ENCODE peak calls at places on chromosome 22, in ten cellular contexts. V, Z, M, L, O, K, A, F, N and C are unnamed samples.

GRCh38 chr22:44355688-44356070 is 42.9 kb upstream of the SHISAL1 start:
- DNase-seq in V (no peak), Z (no peak), M (no peak), L (peak; percentile 22), O (no peak), K (no peak), A (no peak), F (no peak), N (no peak), C (no peak)

GRCh38 chr22:40803292-40803691 is 15.9 kb downstream of the SLC25A17 start:
- DNase-seq in V (no peak), Z (peak; percentile 26), M (no peak), L (no peak), O (no peak), K (no peak), A (no peak), F (no peak), N (no peak), C (no peak)

GRCh38 chr22:32024791-32025190 is 18.3 kb upstream of the SLC5A1 start:
- DNase-seq in V (no peak), Z (peak; percentile 18), M (no peak), L (no peak), O (no peak), K (no peak), A (no peak), F (no peak), N (no peak), C (peak; percentile 80)

GRCh38 chr22:40002935-40003715 is 8.4 kb downstream of the FAM83F start:
- DNase-seq in V (no peak), Z (no peak), M (no peak), L (no peak), O (no peak), K (no peak), A (no peak), F (no peak), N (no peak), C (no peak)

GRCh38 chr22:44133901-44134511 is 46.7 kb upstream of the PARVG start:
- DNase-seq in V (no peak), Z (no peak), M (peak; percentile 29), L (peak; percentile 56), O (no peak), K (no peak), A (no peak), F (no peak), N (no peak), C (no peak)

GRCh38 chr22:46446799-46447198 is 90.6 kb downstream of the CELSR1 start:
- DNase-seq in V (no peak), Z (no peak), M (no peak), L (no peak), O (no peak), K (no peak), A (no peak), F (no peak), N (no peak), C (no peak)

GRCh38 chr22:44753189-44754042 is 1.0 kb downstream of the ARHGAP8 start:
- DNase-seq in V (no peak), Z (peak; percentile 81), M (peak; percentile 64), L (no peak), O (no peak), K (no peak), A (no peak), F (no peak), N (no peak), C (no peak)

GRCh38 chr22:39365406-39365782 is 15.6 kb downstream of the SYNGR1 start:
- DNase-seq in V (no peak), Z (no peak), M (no peak), L (no peak), O (no peak), K (no peak), A (no peak), F (no peak), N (no peak), C (no peak)

GRCh38 chr22:48849513-48849912 is 978.2 kb downstream of the BRD1 start:
- DNase-seq in V (no peak), Z (no peak), M (no peak), L (no peak), O (no peak), K (no peak), A (no peak), F (no peak), N (no peak), C (no peak)

GRCh38 chr22:50713571-50714056 is 24.4 kb upstream of the ACR start:
- DNase-seq in V (peak; percentile 61), Z (no peak), M (no peak), L (no peak), O (no peak), K (no peak), A (no peak), F (peak; percentile 97), N (no peak), C (no peak)

GRCh38 chr22:29156507-29156906 is 49.2 kb upstream of the EMID1 start:
- DNase-seq in V (no peak), Z (peak; percentile 5), M (no peak), L (no peak), O (peak; percentile 47), K (no peak), A (no peak), F (peak; percentile 39), N (no peak), C (no peak)

GRCh38 chr22:49264696-49265095 is 563.0 kb downstream of the BRD1 start:
- DNase-seq in V (no peak), Z (no peak), M (no peak), L (no peak), O (no peak), K (no peak), A (no peak), F (no peak), N (no peak), C (no peak)

GRCh38 chr22:49671331-49672012 is 156.2 kb downstream of the BRD1 start:
- DNase-seq in V (no peak), Z (no peak), M (no peak), L (peak; percentile 37), O (no peak), K (peak; percentile 4), A (no peak), F (no peak), N (no peak), C (no peak)

GRCh38 chr22:20062766-20063083 is 17.3 kb upstream of the DGCR8 start:
- DNase-seq in V (no peak), Z (peak; percentile 55), M (peak; percentile 24), L (no peak), O (no peak), K (no peak), A (no peak), F (no peak), N (no peak), C (peak; percentile 85)

GRCh38 chr22:17436981-17437410 is 67.7 kb downstream of the CECR2 start:
- DNase-seq in V (peak; percentile 42), Z (no peak), M (no peak), L (no peak), O (no peak), K (no peak), A (no peak), F (peak; percentile 89), N (no peak), C (no peak)

GRCh38 chr22:35688913-35689675 is 28.6 kb upstream of the APOL5 start:
- DNase-seq in V (no peak), Z (peak; percentile 59), M (no peak), L (no peak), O (no peak), K (no peak), A (no peak), F (peak; percentile 13), N (no peak), C (no peak)

GRCh38 chr22:27982106-27982505 is 63.0 kb upstream of the PITPNB start:
- DNase-seq in V (no peak), Z (no peak), M (no peak), L (no peak), O (no peak), K (no peak), A (no peak), F (no peak), N (no peak), C (no peak)

GRCh38 chr22:49524362-49524761 is 303.3 kb downstream of the BRD1 start:
- DNase-seq in V (no peak), Z (no peak), M (no peak), L (peak; percentile 6), O (no peak), K (no peak), A (no peak), F (no peak), N (no peak), C (no peak)

GRCh38 chr22:37182949-37183245 is 5.2 kb downstream of the C1QTNF6 start:
- DNase-seq in V (no peak), Z (no peak), M (no peak), L (peak; percentile 46), O (no peak), K (no peak), A (no peak), F (no peak), N (no peak), C (no peak)

GRCh38 chr22:17562906-17563870 is at the start of gene SLC25A18:
- DNase-seq in V (peak; percentile 39), Z (no peak), M (peak; percentile 55), L (no peak), O (no peak), K (no peak), A (no peak), F (peak; percentile 62), N (no peak), C (no peak)

GRCh38 chr22:21947040-21948014 is 5.3 kb downstream of the PPM1F start:
- DNase-seq in V (no peak), Z (peak; percentile 71), M (peak; percentile 61), L (no peak), O (no peak), K (no peak), A (no peak), F (peak; percentile 53), N (no peak), C (peak; percentile 53)

GRCh38 chr22:32823024-32823730 is 21.7 kb downstream of the TIMP3 start:
- DNase-seq in V (no peak), Z (peak; percentile 44), M (no peak), L (no peak), O (peak; percentile 31), K (no peak), A (peak; percentile 7), F (peak; percentile 62), N (no peak), C (peak; percentile 37)

GRCh38 chr22:36922097-36922608 is 8.7 kb downstream of the CSF2RB start:
- DNase-seq in V (no peak), Z (no peak), M (no peak), L (no peak), O (no peak), K (no peak), A (no peak), F (no peak), N (no peak), C (no peak)

GRCh38 chr22:32079110-32080089 is 36.3 kb downstream of the SLC5A1 start:
- DNase-seq in V (no peak), Z (peak; percentile 68), M (peak; percentile 16), L (no peak), O (no peak), K (no peak), A (no peak), F (peak; percentile 47), N (peak; percentile 33), C (peak; percentile 71)

GRCh38 chr22:20787223-20787622 is 13.3 kb downstream of the SERPIND1 start:
- DNase-seq in V (no peak), Z (no peak), M (no peak), L (no peak), O (no peak), K (no peak), A (no peak), F (no peak), N (no peak), C (no peak)